ENCODE peak calls at places on chromosomes 3 and 15, in four cellular contexts. One of them, this sample, is unnamed.

GRCh38 chr3:42780892-42781700 is 8.0 kb upstream of the CCDC13 start:
- DNase-seq in Calu3: peak; percentile 36
- DNase-seq in AG10803: peak; percentile 75
- DNase-seq in AG04449: no peak
- DNase-seq in this sample: peak; percentile 56

GRCh38 chr3:78814893-78815562 is 952.8 kb downstream of the ROBO1 start:
- DNase-seq in Calu3: no peak
- DNase-seq in AG10803: no peak
- DNase-seq in AG04449: no peak
- DNase-seq in this sample: no peak

GRCh38 chr3:19489936-19490335 is 341.6 kb downstream of the KCNH8 start:
- DNase-seq in Calu3: no peak
- DNase-seq in AG10803: no peak
- DNase-seq in AG04449: no peak
- DNase-seq in this sample: no peak

GRCh38 chr3:106590259-106590658 is 721.4 kb upstream of the CBLB start:
- DNase-seq in Calu3: no peak
- DNase-seq in AG10803: peak; percentile 48
- DNase-seq in AG04449: no peak
- DNase-seq in this sample: no peak

GRCh38 chr3:60025071-60026055 is 975.5 kb upstream of the CFAP20DC start:
- DNase-seq in Calu3: no peak
- DNase-seq in AG10803: peak; percentile 78
- DNase-seq in AG04449: peak; percentile 9
- DNase-seq in this sample: no peak

GRCh38 chr3:156396851-156397250 is 158.1 kb downstream of the SSR3 start:
- DNase-seq in Calu3: no peak
- DNase-seq in AG10803: peak; percentile 95
- DNase-seq in AG04449: peak; percentile 17
- DNase-seq in this sample: no peak

GRCh38 chr15:34582461-34583357 is 742 bp downstream of the GOLGA8B start:
- DNase-seq in Calu3: peak; percentile 23
- DNase-seq in AG10803: peak; percentile 16
- DNase-seq in AG04449: no peak
- DNase-seq in this sample: no peak

GRCh38 chr3:83513011-83513410 is 1445.8 kb upstream of the CADM2 start:
- DNase-seq in Calu3: no peak
- DNase-seq in AG10803: no peak
- DNase-seq in AG04449: no peak
- DNase-seq in this sample: no peak

GRCh38 chr15:95267476-95267875 is 1036.1 kb downstream of the MCTP2 start:
- DNase-seq in Calu3: no peak
- DNase-seq in AG10803: peak; percentile 18
- DNase-seq in AG04449: no peak
- DNase-seq in this sample: no peak

GRCh38 chr15:66065325-66065724 is 188.2 kb downstream of the MEGF11 start:
- DNase-seq in Calu3: no peak
- DNase-seq in AG10803: no peak
- DNase-seq in AG04449: no peak
- DNase-seq in this sample: no peak

GRCh38 chr3:106566277-106566676 is 697.5 kb upstream of the CBLB start:
- DNase-seq in Calu3: peak; percentile 10
- DNase-seq in AG10803: no peak
- DNase-seq in AG04449: no peak
- DNase-seq in this sample: no peak

DNA sequence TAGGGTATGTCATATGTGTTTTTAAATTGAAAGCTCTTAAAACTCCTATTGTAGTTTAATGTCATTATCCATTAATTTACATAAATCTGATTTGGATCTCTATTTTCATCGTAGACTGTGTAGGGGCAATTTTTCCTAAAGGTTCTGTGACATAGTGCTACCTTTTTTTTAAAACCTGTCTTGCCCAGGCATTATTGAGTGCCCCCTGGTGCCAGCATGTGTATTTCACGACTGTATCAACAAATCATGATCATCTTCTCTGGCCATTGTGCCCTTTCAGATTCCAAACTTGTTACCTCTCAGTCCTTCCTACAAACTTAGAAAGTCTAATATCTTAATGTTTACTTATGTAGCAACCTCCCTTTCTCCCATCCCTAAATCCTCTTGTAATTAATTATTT is 97.2 kb upstream of the FLNB start:
- DNase-seq in Calu3: peak; percentile 47
- DNase-seq in AG10803: no peak
- DNase-seq in AG04449: no peak
- DNase-seq in this sample: no peak
- TF ChIP-seq CTCF in Calu3: peak; percentile 30
- TF ChIP-seq CTCF in AG10803: peak; percentile 29
- TF ChIP-seq CTCF in AG04449: peak; percentile 20
- TF ChIP-seq CTCF in this sample: peak; percentile 49

DNA sequence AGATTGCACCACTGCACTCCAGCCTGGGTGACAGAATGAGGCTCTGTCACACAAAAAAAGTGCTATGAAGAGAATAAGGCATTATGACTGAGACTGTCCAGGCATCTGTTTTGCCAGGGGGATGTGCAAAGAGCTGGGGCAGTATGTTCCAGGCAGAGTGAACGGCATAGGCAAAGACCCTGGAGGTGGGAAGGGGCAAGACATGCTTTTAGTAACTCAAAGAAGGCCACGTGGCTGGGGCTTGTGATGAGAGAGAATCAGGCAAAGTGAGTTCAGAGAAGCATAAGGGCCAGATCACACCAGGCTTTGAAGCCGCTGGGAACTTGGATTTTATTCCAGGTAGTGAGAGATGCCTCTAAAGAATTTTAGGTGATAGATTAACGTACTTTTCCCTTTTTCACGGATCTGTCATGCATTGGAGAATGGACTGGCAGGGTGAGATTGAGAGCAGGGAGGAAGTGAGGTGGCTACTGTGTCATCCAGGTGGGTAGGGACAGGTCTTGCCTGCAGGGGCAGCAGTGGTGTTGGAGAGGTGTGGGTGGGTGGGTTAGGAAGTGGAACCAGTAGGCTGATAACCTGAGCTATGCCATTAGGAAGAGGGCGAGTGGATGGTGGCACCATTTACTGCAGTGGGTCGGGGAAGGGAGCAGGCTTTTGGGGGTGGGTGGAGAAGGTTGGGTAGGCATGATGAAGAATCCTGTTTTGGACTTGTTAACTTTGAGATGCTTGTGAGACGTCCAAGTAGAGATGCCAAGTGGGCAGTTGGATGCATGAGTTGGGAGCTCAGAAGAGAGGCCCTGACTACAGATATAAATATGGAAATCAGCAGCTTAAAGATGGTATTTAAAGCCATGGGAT is 31.6 kb downstream of the ATP2B2 start:
- DNase-seq in Calu3: no peak
- DNase-seq in AG10803: no peak
- DNase-seq in AG04449: no peak
- DNase-seq in this sample: no peak
- TF ChIP-seq CTCF in Calu3: no peak
- TF ChIP-seq CTCF in AG10803: no peak
- TF ChIP-seq CTCF in AG04449: no peak
- TF ChIP-seq CTCF in this sample: no peak

DNA sequence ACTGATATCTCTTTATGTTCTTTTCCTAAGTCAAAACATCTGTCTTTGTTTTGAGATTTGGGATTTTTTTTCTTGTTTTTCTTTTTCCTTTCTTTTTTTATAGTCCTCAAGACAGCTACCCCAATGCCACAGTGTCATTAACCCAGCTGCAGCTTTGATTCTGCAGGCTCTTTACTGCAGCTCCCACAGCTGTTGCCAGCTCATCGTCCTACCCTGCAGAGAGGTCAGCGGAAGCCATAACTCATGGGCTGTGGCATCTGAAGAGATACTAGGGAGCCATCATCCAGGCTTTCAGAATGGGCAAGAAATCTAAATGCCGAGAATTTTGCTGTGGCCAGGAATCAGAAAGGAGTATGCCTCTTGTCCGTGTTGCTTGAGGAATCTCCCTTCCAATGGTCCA is 44.3 kb upstream of the SLC24A5 start:
- DNase-seq in Calu3: no peak
- DNase-seq in AG10803: no peak
- DNase-seq in AG04449: no peak
- DNase-seq in this sample: no peak
- TF ChIP-seq CTCF in Calu3: no peak
- TF ChIP-seq CTCF in AG10803: no peak
- TF ChIP-seq CTCF in AG04449: no peak
- TF ChIP-seq CTCF in this sample: no peak

GRCh38 chr3:73623996-73624362 is 762 bp downstream of the PDZRN3 start:
- DNase-seq in Calu3: no peak
- DNase-seq in AG10803: peak; percentile 78
- DNase-seq in AG04449: no peak
- DNase-seq in this sample: peak; percentile 41
- TF ChIP-seq CTCF in Calu3: no peak
- TF ChIP-seq CTCF in AG10803: peak; percentile 20
- TF ChIP-seq CTCF in AG04449: peak; percentile 27
- TF ChIP-seq CTCF in this sample: peak; percentile 37

DNA sequence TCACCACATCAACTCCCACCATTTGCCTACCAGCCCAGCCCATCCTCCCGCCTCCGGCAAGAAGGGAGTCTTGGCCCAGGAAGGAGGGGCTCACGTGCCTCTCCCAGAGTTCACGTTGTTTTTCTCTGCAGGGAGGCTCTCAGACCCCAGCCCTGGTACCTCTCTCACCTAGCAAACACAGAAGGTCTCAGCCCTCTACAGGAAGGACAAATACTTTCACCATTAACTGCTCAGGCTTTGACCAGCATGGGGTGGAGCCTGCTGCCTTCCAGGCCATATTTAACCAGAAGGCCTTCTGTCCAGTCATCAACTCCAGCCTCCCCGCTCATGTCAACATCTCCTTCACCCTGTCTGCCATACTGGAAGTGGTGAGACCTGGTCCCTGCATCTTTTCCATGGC is 19.0 kb upstream of the HTR3E start:
- DNase-seq in Calu3: no peak
- DNase-seq in AG10803: no peak
- DNase-seq in AG04449: no peak
- DNase-seq in this sample: no peak
- TF ChIP-seq CTCF in Calu3: no peak
- TF ChIP-seq CTCF in AG10803: no peak
- TF ChIP-seq CTCF in AG04449: no peak
- TF ChIP-seq CTCF in this sample: no peak